ENCODE peak calls at places on chromosomes 6 and 20, in six cellular contexts. E, L, S, F, V and N are unnamed samples.

GRCh38 chr6:20472748-20473147 is 61.5 kb upstream of the CDKAL1 start:
- DNase-seq in E (no peak), L (no peak), S (no peak), F (no peak), V (no peak), N (no peak)

GRCh38 chr6:158081657-158081935 is 86.5 kb downstream of the SERAC1 start:
- DNase-seq in E (no peak), L (no peak), S (no peak), F (peak; percentile 80), V (no peak), N (no peak)

GRCh38 chr6:75349262-75349984 is 64.8 kb upstream of the TMEM30A start:
- DNase-seq in E (no peak), L (peak; percentile 44), S (peak; percentile 14), F (peak; percentile 15), V (no peak), N (no peak)

GRCh38 chr6:3887150-3887700 is 38.1 kb downstream of the FAM50B start:
- DNase-seq in E (no peak), L (no peak), S (no peak), F (peak; percentile 35), V (no peak), N (no peak)

GRCh38 chr6:37536462-37537225 is 37.0 kb upstream of the CCDC167 start:
- DNase-seq in E (no peak), L (peak; percentile 29), S (peak; percentile 25), F (no peak), V (no peak), N (no peak)

GRCh38 chr20:16476032-16476431 is 97.2 kb downstream of the KIF16B start:
- DNase-seq in E (no peak), L (no peak), S (peak; percentile 27), F (peak; percentile 57), V (peak; percentile 45), N (peak; percentile 53)

GRCh38 chr6:100344321-100344720 is 120.4 kb downstream of the SIM1 start:
- DNase-seq in E (no peak), L (no peak), S (no peak), F (no peak), V (no peak), N (no peak)

GRCh38 chr20:59772931-59773913 is 160.2 kb downstream of the SYCP2 start:
- DNase-seq in E (peak; percentile 54), L (no peak), S (no peak), F (no peak), V (no peak), N (no peak)

GRCh38 chr6:134853111-134854055 is 96.5 kb downstream of the ALDH8A1 start:
- DNase-seq in E (no peak), L (no peak), S (no peak), F (no peak), V (no peak), N (no peak)

GRCh38 chr20:34994509-34995131 is 39.0 kb downstream of the MYH7B start:
- DNase-seq in E (no peak), L (no peak), S (no peak), F (no peak), V (no peak), N (no peak)

GRCh38 chr6:130971504-130971903 is 91.5 kb downstream of the EPB41L2 start:
- DNase-seq in E (no peak), L (no peak), S (no peak), F (no peak), V (no peak), N (no peak)